ENCODE peak calls at places on chromosomes 1 and 21, in five cellular contexts. H is tibial nerve; V is small intestine; U is CD8-positive, alpha-beta T cell; M is adipocyte. O is an unnamed sample.

GRCh38 chr1:168001213-168001612 is 64.3 kb upstream of the MPC2 start:
- DNase-seq in H (no peak), V (no peak), U (no peak), M (no peak), O (no peak)

GRCh38 chr1:26190373-26190987 is at the start of gene CATSPER4:
- DNase-seq in H (no peak), V (peak; percentile 10), U (no peak), M (no peak), O (no peak)

GRCh38 chr21:32411366-32412161 is 942 bp upstream of the EVA1C start:
- DNase-seq in H (peak; percentile 91), V (peak; percentile 91), U (peak; percentile 82), M (peak; percentile 94), O (peak; percentile 91)

GRCh38 chr1:41537257-41537656 is 52.8 kb upstream of the EDN2 start:
- DNase-seq in H (no peak), V (no peak), U (no peak), M (peak; percentile 48), O (no peak)

GRCh38 chr1:59125711-59126320 is 171.1 kb upstream of the FGGY start:
- DNase-seq in H (no peak), V (no peak), U (no peak), M (no peak), O (no peak)

GRCh38 chr1:174966000-174966572 is 33.7 kb upstream of the CACYBP start:
- DNase-seq in H (no peak), V (no peak), U (no peak), M (peak; percentile 73), O (no peak)

GRCh38 chr1:56644064-56644940 is 812 bp upstream of the PRKAA2 start:
- DNase-seq in H (no peak), V (no peak), U (no peak), M (peak; percentile 52), O (peak; percentile 23)

GRCh38 chr1:59431566-59432294 is 134.8 kb downstream of the FGGY start:
- DNase-seq in H (no peak), V (no peak), U (no peak), M (peak; percentile 27), O (no peak)

GRCh38 chr1:101738475-101738874 is 258.3 kb downstream of the OLFM3 start:
- DNase-seq in H (no peak), V (no peak), U (no peak), M (peak; percentile 81), O (no peak)

GRCh38 chr21:42864286-42864685 is 15.1 kb downstream of the WDR4 start:
- DNase-seq in H (no peak), V (no peak), U (no peak), M (no peak), O (no peak)

GRCh38 chr1:44733784-44734183 is 2.8 kb upstream of the RNU5D-1 start:
- DNase-seq in H (no peak), V (no peak), U (no peak), M (no peak), O (no peak)

GRCh38 chr1:160850541-160850940 is 12.1 kb downstream of the CD244 start:
- DNase-seq in H (no peak), V (no peak), U (no peak), M (no peak), O (no peak)

GRCh38 chr1:149846600-149847466 is 52.5 kb upstream of the BOLA1 start:
- DNase-seq in H (no peak), V (no peak), U (no peak), M (no peak), O (no peak)

GRCh38 chr1:55129194-55129728 is 85.9 kb downstream of the USP24 start:
- DNase-seq in H (no peak), V (no peak), U (no peak), M (peak; percentile 24), O (no peak)

GRCh38 chr1:151371340-151371739 is 1.2 kb downstream of the SELENBP1 start:
- DNase-seq in H (peak; percentile 61), V (peak; percentile 71), U (no peak), M (peak; percentile 66), O (peak; percentile 82)

GRCh38 chr21:16241500-16241963 is 511.8 kb downstream of the USP25 start:
- DNase-seq in H (no peak), V (no peak), U (no peak), M (no peak), O (no peak)

GRCh38 chr1:205048382-205048781 is 5.4 kb downstream of the CNTN2 start:
- DNase-seq in H (no peak), V (no peak), U (no peak), M (no peak), O (no peak)

GRCh38 chr1:245301921-245302320 is 147.1 kb downstream of the KIF26B start:
- DNase-seq in H (no peak), V (no peak), U (no peak), M (no peak), O (no peak)

GRCh38 chr1:11960710-11961109 is 19.5 kb upstream of the MFN2 start:
- DNase-seq in H (no peak), V (no peak), U (no peak), M (no peak), O (no peak)

GRCh38 chr1:161304927-161305871 is 4.6 kb downstream of the MPZ start:
- DNase-seq in H (no peak), V (no peak), U (no peak), M (no peak), O (no peak)

GRCh38 chr1:184646824-184647223 is 107.8 kb downstream of the EDEM3 start:
- DNase-seq in H (no peak), V (no peak), U (no peak), M (no peak), O (no peak)

GRCh38 chr1:184648856-184649201 is 105.8 kb downstream of the EDEM3 start:
- DNase-seq in H (no peak), V (no peak), U (no peak), M (no peak), O (no peak)

GRCh38 chr1:184648160-184648855 is 106.3 kb downstream of the EDEM3 start:
- DNase-seq in H (no peak), V (no peak), U (no peak), M (no peak), O (no peak)

GRCh38 chr1:184649500-184649899 is 105.2 kb downstream of the EDEM3 start:
- DNase-seq in H (no peak), V (no peak), U (no peak), M (no peak), O (no peak)

GRCh38 chr1:184647471-184647870 is 107.2 kb downstream of the EDEM3 start:
- DNase-seq in H (no peak), V (no peak), U (no peak), M (peak; percentile 38), O (no peak)
- H3K36me3 ChIP-seq in H (no peaks in the 10 kb centered on the region), V (no peaks in the 10 kb centered on the region), U (no peaks in the 10 kb centered on the region), M (no peaks in the 10 kb centered on the region), O (no peaks in the 10 kb centered on the region)

GRCh38 chr21:34992736-34993135 is 56.4 kb downstream of the RUNX1 start:
- DNase-seq in H (peak; percentile 23), V (no peak), U (no peak), M (no peak), O (no peak)

GRCh38 chr21:34994646-34995631 is 54.2 kb downstream of the RUNX1 start:
- DNase-seq in H (no peak), V (no peak), U (no peak), M (no peak), O (no peak)

GRCh38 chr21:34996304-34997081 is 52.6 kb downstream of the RUNX1 start:
- DNase-seq in H (no peak), V (no peak), U (no peak), M (peak; percentile 89), O (no peak)

GRCh38 chr21:34997295-34997694 is 51.8 kb downstream of the RUNX1 start:
- DNase-seq in H (no peak), V (no peak), U (no peak), M (peak; percentile 18), O (no peak)

GRCh38 chr21:34995979-34996303 is 53.2 kb downstream of the RUNX1 start:
- DNase-seq in H (no peak), V (no peak), U (no peak), M (no peak), O (no peak)
- H3K36me3 ChIP-seq in H (no peaks in the 10 kb centered on the region), V (no peaks in the 10 kb centered on the region), U (no peaks in the 10 kb centered on the region), M (no peaks in the 10 kb centered on the region), O (no peaks in the 10 kb centered on the region)

GRCh38 chr1:70033934-70034333 is 171.4 kb downstream of the LRRC40 start:
- DNase-seq in H (no peak), V (no peak), U (no peak), M (no peak), O (no peak)
- H3K36me3 ChIP-seq in H (no peaks in the 10 kb centered on the region), V (no peaks in the 10 kb centered on the region), U (no peaks in the 10 kb centered on the region), M (no peaks in the 10 kb centered on the region), O (no peaks in the 10 kb centered on the region)

GRCh38 chr1:155057788-155058211 is 5.7 kb upstream of the EFNA4 start:
- DNase-seq in H (no peak), V (no peak), U (no peak), M (no peak), O (no peak)
- H3K36me3 ChIP-seq in H (peaks cover 4% of the 10 kb centered on the region), V (peaks cover 6% of the 10 kb centered on the region), U (no peaks in the 10 kb centered on the region), M (peaks cover 49% of the 10 kb centered on the region), O (peaks cover 8% of the 10 kb centered on the region)

DNA sequence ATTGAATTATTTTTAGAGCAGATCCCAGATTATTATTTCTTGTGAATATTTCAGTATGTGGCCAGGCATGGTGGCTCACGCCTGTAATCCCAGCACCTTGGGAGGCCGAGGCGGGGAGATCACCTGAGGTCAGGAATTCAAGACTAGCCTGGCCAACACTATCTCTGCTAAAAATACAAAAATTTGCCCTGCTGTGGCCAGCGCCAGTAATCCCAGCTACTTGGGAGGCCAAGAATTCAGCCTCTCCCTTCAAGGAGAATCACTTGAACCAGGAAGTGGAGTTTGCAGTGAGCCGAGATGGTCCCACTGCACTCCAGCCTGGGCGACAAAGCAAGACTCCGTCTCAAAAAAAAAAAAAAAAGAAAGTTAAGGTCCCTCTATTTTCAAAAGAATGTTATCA is 4.3 kb downstream of the OSBPL9 start:
- DNase-seq in H (no peak), V (no peak), U (no peak), M (no peak), O (no peak)
- H3K36me3 ChIP-seq in H (no peaks in the 10 kb centered on the region), V (no peaks in the 10 kb centered on the region), U (no peaks in the 10 kb centered on the region), M (no peaks in the 10 kb centered on the region), O (no peaks in the 10 kb centered on the region)

GRCh38 chr1:154974808-154975408 is 427 bp downstream of the CKS1B start:
- DNase-seq in H (peak; percentile 85), V (peak; percentile 98), U (peak; percentile 97), M (peak; percentile 99), O (peak; percentile 98)
- H3K36me3 ChIP-seq in H (no peaks in the 10 kb centered on the region), V (no peaks in the 10 kb centered on the region), U (no peaks in the 10 kb centered on the region), M (peaks cover 11% of the 10 kb centered on the region), O (no peaks in the 10 kb centered on the region)

GRCh38 chr1:53599461-53599860 is 139.5 kb downstream of the GLIS1 start:
- DNase-seq in H (no peak), V (no peak), U (no peak), M (no peak), O (no peak)

GRCh38 chr1:53601031-53601745 is 137.8 kb downstream of the GLIS1 start:
- DNase-seq in H (no peak), V (no peak), U (no peak), M (no peak), O (no peak)

GRCh38 chr1:53600001-53600400 is 139.0 kb downstream of the GLIS1 start:
- DNase-seq in H (no peak), V (no peak), U (no peak), M (no peak), O (no peak)

GRCh38 chr1:53600486-53600885 is 138.5 kb downstream of the GLIS1 start:
- DNase-seq in H (no peak), V (no peak), U (peak; percentile 64), M (no peak), O (no peak)

GRCh38 chr1:53598956-53599355 is 139.8 kb downstream of the DMRTB1 start:
- DNase-seq in H (no peak), V (no peak), U (no peak), M (no peak), O (no peak)
- H3K36me3 ChIP-seq in H (no peaks in the 10 kb centered on the region), V (no peaks in the 10 kb centered on the region), U (no peaks in the 10 kb centered on the region), M (peaks cover 7% of the 10 kb centered on the region), O (no peaks in the 10 kb centered on the region)

O was measured in colonic mucosa.